ENCODE peak calls at places on chromosome 2, in four cellular contexts. One of them, this sample, is unnamed.

GRCh38 chr2:88122141-88122884 is 5.5 kb downstream of the FABP1 start:
- DNase-seq in lower lobe of right lung: no peak
- DNase-seq in thoracic aorta: no peak
- DNase-seq in GM20000: no peak
- DNase-seq in this sample: no peak

GRCh38 chr2:31944828-31945571 is 65.8 kb downstream of the MEMO1 start:
- DNase-seq in thoracic aorta: no peak
- DNase-seq in GM20000: no peak
- DNase-seq in lower lobe of right lung: no peak
- DNase-seq in this sample: no peak

GRCh38 chr2:27369471-27370025 is 590 bp downstream of the EIF2B4 start:
- DNase-seq in lower lobe of right lung: no peak
- DNase-seq in GM20000: no peak
- DNase-seq in thoracic aorta: no peak
- DNase-seq in this sample: peak; percentile 59

GRCh38 chr2:10764101-10764785 is 42.8 kb downstream of the ATP6V1C2 start:
- DNase-seq in lower lobe of right lung: no peak
- DNase-seq in thoracic aorta: no peak
- DNase-seq in GM20000: no peak
- DNase-seq in this sample: no peak

GRCh38 chr2:230713331-230714121 is 884 bp downstream of the CAB39 start:
- DNase-seq in lower lobe of right lung: peak; percentile 71
- DNase-seq in thoracic aorta: no peak
- DNase-seq in GM20000: peak; percentile 46
- DNase-seq in this sample: peak; percentile 63

GRCh38 chr2:120856421-120856862 is 120.8 kb downstream of the GLI2 start:
- DNase-seq in GM20000: no peak
- DNase-seq in thoracic aorta: no peak
- DNase-seq in lower lobe of right lung: peak; percentile 27
- DNase-seq in this sample: peak; percentile 77

GRCh38 chr2:96164459-96165184 is 19.4 kb upstream of the DUSP2 start:
- DNase-seq in lower lobe of right lung: no peak
- DNase-seq in thoracic aorta: no peak
- DNase-seq in GM20000: peak; percentile 81
- DNase-seq in this sample: no peak

GRCh38 chr2:226794751-226795171 is 4.9 kb downstream of the IRS1 start:
- DNase-seq in thoracic aorta: no peak
- DNase-seq in GM20000: no peak
- DNase-seq in lower lobe of right lung: no peak
- DNase-seq in this sample: no peak

GRCh38 chr2:142915502-142915901 is 38.0 kb downstream of the KYNU start:
- DNase-seq in thoracic aorta: no peak
- DNase-seq in GM20000: no peak
- DNase-seq in lower lobe of right lung: no peak
- DNase-seq in this sample: no peak

This sample was measured in Caco-2.